ENCODE peak calls at places on chromosomes 11 and 22, in five cellular contexts. U, F, Z, K and G are unnamed samples.

GRCh38 chr11:38824573-38824972 is 2226.5 kb upstream of the RAG2 start:
- DNase-seq in Z (peak), F (peak), K (no peak), U (no peak), G (no peak)

GRCh38 chr11:127471662-127472061 is 471.1 kb upstream of the KIRREL3 start:
- DNase-seq in F (no peak), Z (no peak), U (no peak), K (no peak), G (no peak)

GRCh38 chr11:7485854-7486425 is 634 bp downstream of the OLFML1 start:
- DNase-seq in K (no peak), U (no peak), Z (no peak), F (no peak), G (no peak)

GRCh38 chr11:19880088-19880345 is 167.4 kb downstream of the NAV2 start:
- DNase-seq in K (no peak), F (no peak), U (no peak), Z (no peak), G (no peak)

GRCh38 chr22:24170189-24170588 is 11.1 kb upstream of the SUSD2 start:
- DNase-seq in U (no peak), F (no peak), K (no peak), Z (no peak), G (peak)

GRCh38 chr22:23529166-23530103 is 50.7 kb downstream of the IGLL1 start:
- DNase-seq in K (no peak), U (no peak), Z (no peak), F (no peak), G (no peak)

GRCh38 chr11:3094223-3094824 is 37.1 kb upstream of the CARS1 start:
- DNase-seq in Z (no peak), U (no peak), K (no peak), F (no peak), G (no peak)

GRCh38 chr11:132648841-132649240 is 883.5 kb downstream of the OPCML start:
- DNase-seq in U (no peak), Z (no peak), F (no peak), K (no peak), G (no peak)

GRCh38 chr22:19889951-19890350 is 35.3 kb upstream of the GNB1L start:
- DNase-seq in Z (no peak), U (no peak), F (no peak), K (no peak), G (no peak)

GRCh38 chr11:57205046-57205671 is 23.4 kb downstream of the LRRC55 start:
- DNase-seq in U (no peak), K (no peak), Z (peak), F (peak), G (no peak)

GRCh38 chr22:38732251-38732815 is 23.5 kb downstream of the SUN2 start:
- DNase-seq in Z (no peak), F (no peak), K (no peak), U (no peak), G (no peak)

GRCh38 chr11:12686246-12687060 is 12.2 kb downstream of the TEAD1 start:
- DNase-seq in F (no peak), U (no peak), Z (no peak), K (no peak), G (no peak)

GRCh38 chr22:23388492-23389009 is 191.5 kb downstream of the IGLL1 start:
- DNase-seq in U (no peak), K (no peak), F (no peak), Z (no peak), G (no peak)

GRCh38 chr11:13552784-13553183 is 57.0 kb upstream of the PTH start:
- DNase-seq in Z (no peak), U (no peak), F (no peak), K (no peak), G (no peak)

GRCh38 chr11:129943036-129943435 is 47.7 kb upstream of the NFRKB start:
- DNase-seq in K (no peak), U (no peak), F (no peak), Z (no peak), G (no peak)

GRCh38 chr22:47131611-47132427 is 369.4 kb downstream of the TBC1D22A start:
- DNase-seq in F (no peak), K (no peak), U (no peak), Z (no peak), G (no peak)

DNA sequence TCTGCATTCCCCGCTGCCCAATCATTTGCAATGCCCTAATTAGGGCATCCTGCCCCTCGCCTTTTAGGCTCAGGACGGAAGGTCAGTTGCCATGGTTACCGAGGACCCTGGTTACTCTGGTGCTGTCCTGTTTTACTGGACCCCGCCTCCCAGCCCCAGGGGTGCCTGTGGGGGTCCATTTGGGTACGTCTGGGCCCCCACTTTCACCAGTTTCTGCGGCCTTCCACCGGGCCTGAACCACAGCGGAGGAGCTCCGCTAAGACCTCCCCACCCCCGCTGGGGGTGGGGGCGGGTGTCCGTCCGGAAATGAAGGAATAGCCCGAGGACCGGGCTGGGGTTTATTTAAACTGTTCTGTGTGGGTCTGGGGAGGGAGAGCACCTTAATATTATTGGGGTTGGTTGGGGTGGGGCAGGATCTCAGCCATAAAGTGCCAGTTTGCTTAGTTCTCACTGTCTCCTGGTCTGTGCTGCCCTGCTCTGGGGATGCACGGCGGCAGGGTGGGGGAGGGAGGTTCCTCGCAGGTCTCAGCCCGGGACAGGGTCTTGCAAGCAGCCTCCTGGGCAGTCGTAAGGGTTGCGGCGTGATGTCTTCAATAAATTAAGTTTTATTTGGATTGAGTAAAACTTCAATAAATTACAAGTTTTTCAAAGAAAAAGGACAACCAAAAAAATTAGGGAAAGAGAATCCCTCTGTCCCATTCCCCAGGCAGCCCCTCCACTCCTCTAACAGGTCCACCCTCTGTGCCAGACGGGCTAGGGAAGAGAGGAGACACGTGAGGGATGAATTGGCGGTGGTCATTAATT is 5.3 kb downstream of the PHOX2A start:
- DNase-seq in F (no peak), U (no peak), K (no peak), Z (no peak), G (no peak)
- TF ChIP-seq CTCF in F (no peak), U (no peak), K (no peak), Z (no peak), G (peak)

GRCh38 chr11:15670520-15671070 is 555.9 kb downstream of the INSC start:
- DNase-seq in K (no peak), F (no peak), U (peak), Z (no peak), G (no peak)

GRCh38 chr11:15672822-15673221 is 558.1 kb downstream of the INSC start:
- DNase-seq in K (no peak), U (no peak), Z (no peak), F (no peak), G (no peak)

GRCh38 chr11:15668718-15669117 is 554.0 kb downstream of the INSC start:
- DNase-seq in F (no peak), K (no peak), U (no peak), Z (no peak), G (no peak)

GRCh38 chr11:15673408-15673811 is 558.7 kb downstream of the INSC start:
- DNase-seq in K (no peak), U (no peak), F (no peak), Z (no peak), G (no peak)

GRCh38 chr11:15671216-15671615 is 556.5 kb downstream of the INSC start:
- DNase-seq in F (no peak), K (no peak), U (no peak), Z (no peak), G (no peak)
- TF ChIP-seq CTCF in F (no peak), K (no peak), U (no peak), Z (no peak), G (no peak)

GRCh38 chr11:62621567-62622470 is at the start of gene B3GAT3:
- DNase-seq in F (peak), U (peak), K (peak), Z (peak), G (peak)
- TF ChIP-seq CTCF in F (no peak), U (no peak), K (no peak), Z (no peak), G (no peak)

DNA sequence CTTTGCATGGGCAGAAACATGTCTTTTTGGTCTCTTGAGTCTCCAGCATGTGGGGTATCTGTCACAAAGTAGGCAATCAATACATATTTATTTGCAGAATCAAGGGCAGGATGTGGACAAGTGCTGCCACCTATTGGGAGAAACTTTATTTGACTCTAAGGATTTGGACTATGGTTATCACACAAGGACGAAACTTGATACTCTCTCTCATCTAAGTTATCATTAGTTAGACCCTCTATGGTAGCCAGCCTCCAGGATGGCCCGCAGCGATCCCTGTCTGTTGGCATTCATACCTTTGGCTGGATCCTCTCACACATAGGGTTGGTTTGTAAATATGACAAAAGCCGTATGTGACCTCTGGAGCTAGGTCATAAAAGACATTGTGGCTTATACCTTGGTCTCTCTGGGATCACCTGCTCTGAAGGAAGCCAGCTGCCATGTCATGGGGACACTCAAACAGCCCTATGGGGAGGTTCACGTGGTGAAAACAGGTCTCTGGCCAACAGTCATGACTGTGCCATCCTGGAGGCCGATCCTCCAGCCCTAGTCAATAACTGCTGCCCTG is 1.1 kb upstream of the FBXO7 start:
- DNase-seq in K (peak), U (peak), F (peak), Z (peak), G (peak)
- TF ChIP-seq CTCF in K (peak), U (peak), F (peak), Z (peak), G (peak)

DNA sequence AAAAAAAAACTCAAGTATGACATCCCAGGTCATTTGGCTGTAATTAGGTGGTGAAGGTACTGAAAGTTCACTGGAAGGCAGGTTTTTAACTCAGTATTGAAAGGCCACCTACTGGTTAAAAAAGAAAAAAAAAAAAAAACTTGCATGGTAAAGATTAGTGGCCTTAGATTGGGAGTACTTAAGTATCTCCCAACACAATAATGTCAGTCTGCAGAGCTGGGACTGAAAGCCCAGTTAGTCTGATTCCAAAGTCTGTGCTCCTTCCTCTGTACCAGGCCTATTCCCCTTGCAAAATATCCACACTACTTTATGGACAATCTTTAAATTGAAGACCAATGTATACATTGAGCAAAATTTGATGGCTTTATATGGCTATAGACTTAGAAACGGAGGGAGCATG is 85.5 kb downstream of the NOX4 start:
- DNase-seq in K (no peak), U (no peak), Z (peak), F (peak), G (no peak)
- TF ChIP-seq CTCF in K (peak), U (peak), Z (peak), F (peak), G (peak)